ENCODE peak calls at places on chromosomes 2 and 18, in five cellular contexts. One of them, this sample, is unnamed.

GRCh38 chr2:205723174-205723573 is 40.9 kb downstream of the NRP2 start:
- DNase-seq in upper lobe of left lung: no peak
- DNase-seq in psoas muscle: no peak
- DNase-seq in A673: no peak
- DNase-seq in CD8-positive, alpha-beta T cell: no peak
- DNase-seq in this sample: no peak

GRCh38 chr2:71101656-71102055 is 28.4 kb downstream of the MCEE start:
- DNase-seq in psoas muscle: no peak
- DNase-seq in CD8-positive, alpha-beta T cell: no peak
- DNase-seq in upper lobe of left lung: no peak
- DNase-seq in A673: no peak
- DNase-seq in this sample: peak; percentile 12

GRCh38 chr2:223735659-223736244 is 101.6 kb downstream of the AP1S3 start:
- DNase-seq in psoas muscle: no peak
- DNase-seq in upper lobe of left lung: no peak
- DNase-seq in CD8-positive, alpha-beta T cell: no peak
- DNase-seq in A673: no peak
- DNase-seq in this sample: peak; percentile 24

GRCh38 chr2:100812141-100812540 is 7.8 kb upstream of the NPAS2 start:
- DNase-seq in CD8-positive, alpha-beta T cell: no peak
- DNase-seq in A673: no peak
- DNase-seq in psoas muscle: no peak
- DNase-seq in upper lobe of left lung: no peak
- DNase-seq in this sample: no peak

GRCh38 chr2:238104071-238104511 is 4.0 kb downstream of the ESPNL start:
- DNase-seq in psoas muscle: no peak
- DNase-seq in upper lobe of left lung: no peak
- DNase-seq in CD8-positive, alpha-beta T cell: no peak
- DNase-seq in A673: no peak
- DNase-seq in this sample: no peak

GRCh38 chr18:22739243-22739642 is 193.9 kb upstream of the RBBP8 start:
- DNase-seq in upper lobe of left lung: no peak
- DNase-seq in psoas muscle: no peak
- DNase-seq in A673: no peak
- DNase-seq in CD8-positive, alpha-beta T cell: no peak
- DNase-seq in this sample: no peak

GRCh38 chr2:222523783-222524544 is 99.6 kb downstream of the SGPP2 start:
- DNase-seq in upper lobe of left lung: no peak
- DNase-seq in CD8-positive, alpha-beta T cell: no peak
- DNase-seq in psoas muscle: no peak
- DNase-seq in A673: no peak
- DNase-seq in this sample: no peak

GRCh38 chr2:145927398-145927951 is 1407.6 kb upstream of the ZEB2 start:
- DNase-seq in CD8-positive, alpha-beta T cell: no peak
- DNase-seq in upper lobe of left lung: no peak
- DNase-seq in psoas muscle: no peak
- DNase-seq in A673: no peak
- DNase-seq in this sample: no peak

GRCh38 chr2:38509322-38509946 is 93.3 kb downstream of the HNRNPLL start:
- DNase-seq in A673: peak; percentile 84
- DNase-seq in CD8-positive, alpha-beta T cell: no peak
- DNase-seq in psoas muscle: no peak
- DNase-seq in upper lobe of left lung: no peak
- DNase-seq in this sample: peak; percentile 37

GRCh38 chr2:19982268-19982667 is 7.6 kb downstream of the WDR35 start:
- DNase-seq in A673: no peak
- DNase-seq in psoas muscle: no peak
- DNase-seq in upper lobe of left lung: no peak
- DNase-seq in CD8-positive, alpha-beta T cell: no peak
- DNase-seq in this sample: no peak

GRCh38 chr2:1286929-1287328 is 126.3 kb upstream of the TPO start:
- DNase-seq in CD8-positive, alpha-beta T cell: no peak
- DNase-seq in A673: no peak
- DNase-seq in upper lobe of left lung: no peak
- DNase-seq in psoas muscle: no peak
- DNase-seq in this sample: no peak

GRCh38 chr18:67862069-67862468 is 345.5 kb upstream of the DSEL start:
- DNase-seq in psoas muscle: no peak
- DNase-seq in A673: no peak
- DNase-seq in upper lobe of left lung: no peak
- DNase-seq in CD8-positive, alpha-beta T cell: no peak
- DNase-seq in this sample: no peak

GRCh38 chr2:169767243-169767888 is 31.3 kb upstream of the SSB start:
- DNase-seq in A673: peak; percentile 70
- DNase-seq in upper lobe of left lung: no peak
- DNase-seq in psoas muscle: peak; percentile 17
- DNase-seq in CD8-positive, alpha-beta T cell: peak; percentile 30
- DNase-seq in this sample: peak; percentile 14

DNA sequence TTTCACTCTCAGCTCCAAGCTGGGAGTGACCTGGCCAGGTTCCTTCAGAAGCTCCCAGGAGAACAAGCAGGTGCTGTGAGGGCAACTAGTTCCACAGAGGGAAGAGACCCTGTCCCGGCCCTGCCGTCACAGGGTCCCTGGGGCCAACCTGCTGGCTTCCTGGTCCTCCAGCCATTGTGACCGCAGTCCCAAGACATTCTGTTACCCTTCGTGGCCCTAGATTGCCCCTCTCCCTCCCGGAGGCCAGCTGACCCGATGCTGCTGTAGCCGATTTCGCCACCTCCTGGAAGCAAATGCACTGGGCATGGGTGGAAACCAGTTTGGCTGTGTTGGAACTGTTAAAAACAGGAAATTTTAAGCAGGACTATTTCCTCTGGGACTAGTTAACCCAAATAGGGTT is 55.4 kb downstream of the EPAS1 start:
- DNase-seq in upper lobe of left lung: peak; percentile 64
- DNase-seq in A673: no peak
- DNase-seq in CD8-positive, alpha-beta T cell: no peak
- DNase-seq in psoas muscle: no peak
- DNase-seq in this sample: no peak
- TF ChIP-seq CTCF in upper lobe of left lung: no peak
- TF ChIP-seq CTCF in A673: no peak
- TF ChIP-seq CTCF in CD8-positive, alpha-beta T cell: no peak
- TF ChIP-seq CTCF in psoas muscle: peak; percentile 18
- TF ChIP-seq CTCF in this sample: no peak

DNA sequence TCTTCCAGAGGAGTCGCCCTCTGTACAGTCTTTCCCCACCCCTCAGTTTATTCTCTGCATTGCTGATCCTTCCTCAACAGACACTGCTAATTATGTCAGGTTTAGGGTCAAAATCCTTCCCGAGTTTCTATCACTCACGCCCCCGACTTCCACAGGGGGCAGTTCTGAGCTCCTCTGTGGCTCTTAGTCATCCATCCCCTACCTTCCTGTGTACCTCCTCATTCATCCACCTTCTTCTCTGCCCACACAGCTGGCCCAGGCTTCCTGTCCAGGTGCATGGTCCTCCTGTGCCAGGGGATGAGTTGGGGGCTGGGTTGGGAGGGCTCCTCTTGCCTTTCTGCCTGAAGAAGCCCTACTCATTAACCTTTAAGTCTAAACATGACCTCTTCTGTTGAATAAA is 202.9 kb downstream of the ARL4C start:
- DNase-seq in psoas muscle: no peak
- DNase-seq in A673: peak; percentile 15
- DNase-seq in upper lobe of left lung: no peak
- DNase-seq in CD8-positive, alpha-beta T cell: no peak
- DNase-seq in this sample: no peak
- TF ChIP-seq CTCF in psoas muscle: no peak
- TF ChIP-seq CTCF in A673: peak; percentile 11
- TF ChIP-seq CTCF in upper lobe of left lung: no peak
- TF ChIP-seq CTCF in CD8-positive, alpha-beta T cell: no peak
- TF ChIP-seq CTCF in this sample: no peak

DNA sequence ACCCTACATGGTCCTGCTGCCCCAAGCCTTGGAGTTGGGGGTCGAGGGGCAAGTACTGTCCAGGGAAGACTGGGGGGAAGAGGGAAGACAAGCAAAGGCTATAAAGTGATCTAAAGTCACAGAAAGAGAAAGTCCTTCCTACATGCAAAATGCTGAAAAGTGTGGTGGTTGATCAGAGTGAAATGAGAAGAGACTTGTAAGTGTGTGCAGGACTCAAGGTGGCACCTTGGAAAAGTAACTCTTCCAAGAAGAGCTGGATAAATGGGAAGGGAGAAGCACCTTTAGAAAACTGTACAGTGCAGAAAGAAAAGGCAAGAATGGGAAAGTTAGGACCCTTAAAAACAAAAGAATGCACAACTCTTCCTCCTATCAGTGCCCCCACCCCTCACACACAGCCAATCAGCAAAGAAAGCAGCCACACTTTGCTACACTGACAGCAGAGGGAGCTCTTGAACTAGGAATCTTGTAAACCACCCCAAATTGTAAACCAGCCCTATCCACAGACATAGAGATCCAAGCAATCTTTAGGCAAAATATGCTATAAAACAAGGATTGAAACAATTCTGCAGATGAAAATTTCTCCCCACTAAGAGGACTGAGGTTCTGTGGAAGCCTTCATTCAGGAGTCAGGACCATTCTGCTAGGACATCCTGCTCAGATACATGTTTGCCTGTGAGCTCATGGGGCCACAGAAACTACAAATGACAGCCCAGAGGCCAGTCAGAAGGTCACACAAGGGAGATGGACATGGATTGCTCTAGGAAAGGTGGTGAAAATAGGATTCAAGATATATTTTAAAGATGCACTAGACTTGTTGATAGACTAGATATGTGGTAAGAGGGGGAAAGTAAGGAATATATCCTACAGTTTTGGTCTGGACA is 146.4 kb downstream of the FTCDNL1 start:
- DNase-seq in upper lobe of left lung: no peak
- DNase-seq in CD8-positive, alpha-beta T cell: no peak
- DNase-seq in psoas muscle: no peak
- DNase-seq in A673: peak; percentile 54
- DNase-seq in this sample: peak; percentile 5
- TF ChIP-seq CTCF in upper lobe of left lung: peak; percentile 69
- TF ChIP-seq CTCF in CD8-positive, alpha-beta T cell: no peak
- TF ChIP-seq CTCF in psoas muscle: peak; percentile 60
- TF ChIP-seq CTCF in A673: peak; percentile 76
- TF ChIP-seq CTCF in this sample: peak; percentile 64

DNA sequence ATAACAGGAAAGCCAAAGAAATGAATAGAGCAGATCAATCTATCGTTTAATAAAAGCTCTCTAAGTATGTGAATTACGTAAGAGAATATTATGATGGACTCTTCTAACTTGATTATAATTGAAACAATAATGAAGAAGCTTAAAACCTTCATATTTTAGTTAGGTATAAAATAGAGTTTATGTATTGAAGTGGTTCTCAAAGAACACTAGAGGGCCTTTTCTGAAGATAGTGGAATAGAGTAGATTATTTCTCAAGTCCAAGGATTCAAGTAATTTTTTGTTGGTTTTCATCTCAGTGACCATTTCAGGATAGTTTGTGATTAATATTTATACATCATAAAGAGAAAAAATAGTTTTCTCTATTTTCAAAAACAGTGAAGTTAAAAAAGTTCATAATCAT is 97.7 kb downstream of the NBEAL1 start:
- DNase-seq in psoas muscle: no peak
- DNase-seq in A673: no peak
- DNase-seq in CD8-positive, alpha-beta T cell: no peak
- DNase-seq in upper lobe of left lung: no peak
- DNase-seq in this sample: no peak
- TF ChIP-seq CTCF in psoas muscle: no peak
- TF ChIP-seq CTCF in A673: no peak
- TF ChIP-seq CTCF in CD8-positive, alpha-beta T cell: no peak
- TF ChIP-seq CTCF in upper lobe of left lung: no peak
- TF ChIP-seq CTCF in this sample: no peak

GRCh38 chr2:57962861-57963260 is 83.7 kb upstream of the VRK2 start:
- DNase-seq in upper lobe of left lung: no peak
- DNase-seq in CD8-positive, alpha-beta T cell: no peak
- DNase-seq in psoas muscle: no peak
- DNase-seq in A673: no peak
- DNase-seq in this sample: no peak
- TF ChIP-seq CTCF in upper lobe of left lung: no peak
- TF ChIP-seq CTCF in CD8-positive, alpha-beta T cell: no peak
- TF ChIP-seq CTCF in psoas muscle: no peak
- TF ChIP-seq CTCF in A673: no peak
- TF ChIP-seq CTCF in this sample: no peak

DNA sequence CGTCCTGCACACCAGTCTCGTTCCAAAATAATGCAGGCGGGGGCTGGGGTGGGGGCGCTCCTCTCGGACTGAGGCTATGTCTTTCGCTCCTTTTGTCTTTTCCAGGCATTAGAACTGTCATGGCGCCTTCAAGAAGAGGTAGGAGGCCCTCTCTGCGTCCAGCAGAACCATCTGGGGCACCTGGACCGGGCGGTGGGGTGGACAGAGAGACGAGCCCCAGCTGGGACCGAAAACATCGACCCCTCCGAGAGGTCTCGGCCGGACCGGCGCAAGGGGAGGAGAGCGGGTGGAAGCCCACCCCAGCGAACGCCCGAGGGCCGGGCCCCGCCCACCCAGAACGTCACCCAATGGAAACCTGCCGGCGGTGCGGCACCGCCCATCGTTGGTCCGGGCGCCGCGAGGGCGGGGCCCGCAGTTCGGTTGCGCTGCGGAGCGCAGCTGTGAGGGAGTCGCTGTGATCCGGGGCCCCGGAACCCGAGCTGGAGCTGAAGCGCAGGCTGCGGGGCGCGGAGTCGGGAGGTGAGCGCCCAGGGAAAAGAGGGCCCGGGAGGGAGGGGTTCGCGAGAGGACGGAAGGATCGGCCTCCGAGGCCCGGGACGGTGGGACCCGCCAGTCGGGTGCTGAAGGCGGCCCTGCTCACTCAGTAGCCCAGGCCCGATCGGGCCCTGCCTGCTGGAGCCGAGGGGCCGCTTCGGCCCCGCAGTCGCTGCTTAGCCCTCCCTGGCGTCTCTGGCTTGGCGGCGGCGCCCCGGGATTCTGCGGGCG is at the start of gene NRBP1:
- DNase-seq in A673: peak; percentile 94
- DNase-seq in psoas muscle: peak; percentile 92
- DNase-seq in CD8-positive, alpha-beta T cell: peak; percentile 80
- DNase-seq in upper lobe of left lung: peak; percentile 99
- DNase-seq in this sample: peak; percentile 61
- TF ChIP-seq CTCF in A673: no peak
- TF ChIP-seq CTCF in psoas muscle: no peak
- TF ChIP-seq CTCF in CD8-positive, alpha-beta T cell: no peak
- TF ChIP-seq CTCF in upper lobe of left lung: no peak
- TF ChIP-seq CTCF in this sample: no peak

DNA sequence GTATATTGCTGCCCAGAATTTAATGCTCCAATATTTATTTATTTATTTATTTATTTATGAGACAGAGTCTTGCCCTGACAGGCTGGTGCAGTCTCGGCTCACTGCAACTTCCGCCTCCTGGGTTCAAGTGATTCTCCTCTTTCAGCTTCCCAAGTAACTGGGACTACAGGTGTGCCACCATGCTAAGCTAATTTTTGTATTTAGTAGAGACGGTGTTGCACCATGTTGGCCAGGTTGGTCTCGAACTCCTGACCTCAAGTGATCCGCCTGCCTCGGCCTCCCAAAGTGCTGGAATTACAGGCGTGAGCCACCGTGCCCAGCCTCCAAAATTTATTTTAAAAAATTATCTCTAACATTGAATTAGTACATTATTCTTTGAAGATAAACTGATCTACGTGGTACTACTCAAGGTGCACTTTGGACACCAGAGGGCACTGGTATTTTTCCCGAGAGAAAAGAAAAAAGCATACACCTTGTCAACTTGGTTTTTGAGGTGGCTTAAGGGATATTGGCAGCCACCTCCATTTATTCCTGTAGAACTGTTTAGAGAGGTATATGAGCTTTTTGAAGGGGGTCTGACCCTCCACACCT is 1.4 kb upstream of the IDH1 start:
- DNase-seq in A673: no peak
- DNase-seq in upper lobe of left lung: no peak
- DNase-seq in CD8-positive, alpha-beta T cell: no peak
- DNase-seq in psoas muscle: no peak
- DNase-seq in this sample: no peak
- TF ChIP-seq CTCF in A673: peak; percentile 26
- TF ChIP-seq CTCF in upper lobe of left lung: no peak
- TF ChIP-seq CTCF in CD8-positive, alpha-beta T cell: peak; percentile 36
- TF ChIP-seq CTCF in psoas muscle: no peak
- TF ChIP-seq CTCF in this sample: no peak

GRCh38 chr18:3652380-3653262 is 202.6 kb downstream of the TGIF1 start:
- DNase-seq in psoas muscle: peak; percentile 28
- DNase-seq in upper lobe of left lung: no peak
- DNase-seq in A673: peak; percentile 87
- DNase-seq in CD8-positive, alpha-beta T cell: no peak
- DNase-seq in this sample: peak; percentile 82
- TF ChIP-seq CTCF in psoas muscle: no peak
- TF ChIP-seq CTCF in upper lobe of left lung: no peak
- TF ChIP-seq CTCF in A673: no peak
- TF ChIP-seq CTCF in CD8-positive, alpha-beta T cell: no peak
- TF ChIP-seq CTCF in this sample: no peak